ENCODE peak calls at places on chromosomes 12 and 14, in six cellular contexts. A is Karpas-422; U is CD8-positive, alpha-beta T cell; M is NCI-H1417; F is Panc1; N is H4. J is an unnamed sample.

GRCh38 chr12:119693006-119693405 is 25.1 kb downstream of the PRKAB1 start:
- DNase-seq in A (no peak), U (no peak), M (no peak), F (no peak), N (peak; percentile 90), J (no peak)

GRCh38 chr14:105475269-105475915 is 771 bp downstream of the CRIP2 start:
- DNase-seq in A (no peak), U (no peak), M (no peak), F (no peak), N (no peak), J (peak; percentile 19)

GRCh38 chr12:129870146-129870545 is 33.7 kb downstream of the TMEM132D start:
- DNase-seq in A (no peak), U (no peak), M (no peak), F (no peak), N (no peak), J (no peak)

GRCh38 chr12:63918788-63919300 is 74.3 kb downstream of the SRGAP1 start:
- DNase-seq in A (no peak), U (no peak), M (no peak), F (peak; percentile 77), N (peak; percentile 95), J (no peak)

GRCh38 chr12:480831-481230 is 21.1 kb downstream of the B4GALNT3 start:
- DNase-seq in A (no peak), U (no peak), M (no peak), F (no peak), N (peak; percentile 86), J (no peak)

GRCh38 chr14:104665092-104665662 is 24.2 kb upstream of the INF2 start:
- DNase-seq in A (no peak), U (no peak), M (no peak), F (no peak), N (no peak), J (peak; percentile 49)

GRCh38 chr14:73785336-73785833 is 66.2 kb upstream of the PTGR2 start:
- DNase-seq in A (peak; percentile 87), U (peak; percentile 40), M (no peak), F (peak; percentile 46), N (peak; percentile 90), J (no peak)

GRCh38 chr14:71764701-71765347 is 167.4 kb upstream of the RGS6 start:
- DNase-seq in A (no peak), U (no peak), M (no peak), F (no peak), N (no peak), J (no peak)

GRCh38 chr14:69038449-69039286 is 59.6 kb upstream of the ACTN1 start:
- DNase-seq in A (no peak), U (no peak), M (no peak), F (no peak), N (peak; percentile 19), J (no peak)

GRCh38 chr12:76927170-76927784 is 48.5 kb upstream of the CSRP2 start:
- DNase-seq in A (peak; percentile 80), U (no peak), M (peak; percentile 56), F (no peak), N (peak; percentile 16), J (peak; percentile 25)

GRCh38 chr14:102604183-102604582 is 11.7 kb downstream of the RCOR1 start:
- DNase-seq in A (no peak), U (no peak), M (no peak), F (no peak), N (no peak), J (no peak)

GRCh38 chr12:25840678-25841077 is 117.8 kb upstream of the RASSF8 start:
- DNase-seq in A (no peak), U (no peak), M (no peak), F (no peak), N (no peak), J (no peak)

J was measured in COLO829.